ENCODE peak calls at places on chromosomes 1 and 21, in six cellular contexts. F is H1, C is IMR-90, G is mesenchymal stem cell, Q is mesendoderm, P is neuronal stem cell. M is an unnamed sample.
A peak's percentile ranks its signal among the peaks of the same experiment; 100 is the strongest.

GRCh38 chr1:30045304-30046090 is 677.9 kb downstream of the MATN1 start:
- DNase-seq in F (no peak), C (no peak), G (no peak), Q (no peak), P (no peak), M (no peak)

GRCh38 chr1:10615336-10615735 is 140.6 kb downstream of the PEX14 start:
- DNase-seq in F (no peak), C (no peak), G (no peak), Q (no peak), P (no peak), M (no peak)

GRCh38 chr1:171221665-171222591 is 26.4 kb upstream of the FMO1 start:
- DNase-seq in F (no peak), C (peak; percentile 22), G (peak; percentile 53), Q (peak; percentile 34), P (no peak), M (peak; percentile 15)

GRCh38 chr1:180103819-180104218 is 50.9 kb upstream of the QSOX1 start:
- DNase-seq in F (no peak), C (no peak), G (no peak), Q (no peak), P (no peak), M (no peak)

GRCh38 chr1:11238311-11238710 is 24.0 kb downstream of the MTOR start:
- DNase-seq in F (no peak), C (no peak), G (no peak), Q (no peak), P (no peak), M (no peak)

GRCh38 chr1:211638723-211639122 is 36.7 kb downstream of the NEK2 start:
- DNase-seq in F (no peak), C (no peak), G (no peak), Q (no peak), P (no peak), M (no peak)

GRCh38 chr1:90710579-90711536 is 6.2 kb downstream of the BARHL2 start:
- DNase-seq in F (no peak), C (no peak), G (no peak), Q (peak; percentile 71), P (no peak), M (no peak)

GRCh38 chr1:235650341-235651169 is 971 bp upstream of the GNG4 start:
- DNase-seq in F (no peak), C (no peak), G (no peak), Q (peak; percentile 60), P (peak; percentile 53), M (peak; percentile 47)

GRCh38 chr1:178282949-178283367 is 189.1 kb downstream of the RASAL2 start:
- DNase-seq in F (no peak), C (peak; percentile 86), G (peak; percentile 80), Q (peak; percentile 72), P (no peak), M (no peak)

GRCh38 chr1:175818929-175819328 is 75.5 kb upstream of the TNR start:
- DNase-seq in F (no peak), C (no peak), G (no peak), Q (no peak), P (no peak), M (no peak)

GRCh38 chr1:243539636-243540035 is 283.8 kb downstream of the SDCCAG8 start:
- DNase-seq in F (no peak), C (peak; percentile 33), G (no peak), Q (no peak), P (no peak), M (no peak)

GRCh38 chr1:2392071-2392442 is 416 bp downstream of the RER1 start:
- DNase-seq in F (no peak), C (no peak), G (no peak), Q (no peak), P (no peak), M (no peak)

GRCh38 chr21:21385404-21385803 is 387.2 kb downstream of the NCAM2 start:
- DNase-seq in F (no peak), C (no peak), G (no peak), Q (no peak), P (no peak), M (no peak)

GRCh38 chr1:38783659-38784229 is 75.8 kb downstream of the RRAGC start:
- DNase-seq in F (no peak), C (no peak), G (no peak), Q (no peak), P (no peak), M (peak; percentile 7)

GRCh38 chr1:165824269-165824643 is 3.2 kb upstream of the UCK2 start:
- DNase-seq in F (no peak), C (no peak), G (no peak), Q (no peak), P (no peak), M (no peak)

GRCh38 chr1:46131727-46132528 is 501 bp downstream of the PIK3R3 start:
- DNase-seq in F (no peak), C (peak; percentile 45), G (peak; percentile 60), Q (peak; percentile 29), P (no peak), M (peak; percentile 34)

GRCh38 chr1:230986976-230987375 is 8.1 kb downstream of the ARV1 start:
- DNase-seq in F (no peak), C (peak; percentile 78), G (peak; percentile 78), Q (no peak), P (no peak), M (peak; percentile 54)

GRCh38 chr1:200317236-200317635 is 92.6 kb downstream of the ZNF281 start:
- DNase-seq in F (no peak), C (peak; percentile 90), G (peak; percentile 54), Q (no peak), P (no peak), M (peak; percentile 13)

GRCh38 chr1:27831568-27832410 is 1.2 kb downstream of the PPP1R8 start:
- DNase-seq in F (no peak), C (peak; percentile 5), G (peak; percentile 19), Q (no peak), P (no peak), M (no peak)

GRCh38 chr1:43783671-43784205 is 76.4 kb downstream of the ST3GAL3 start:
- DNase-seq in F (no peak), C (peak; percentile 51), G (peak; percentile 49), Q (peak; percentile 54), P (no peak), M (peak; percentile 12)

GRCh38 chr1:223036479-223036845 is 106.6 kb downstream of the TLR5 start:
- DNase-seq in F (no peak), C (no peak), G (no peak), Q (no peak), P (no peak), M (no peak)

GRCh38 chr1:8763888-8764287 is 53.6 kb downstream of the RERE start:
- DNase-seq in F (no peak), C (peak; percentile 9), G (peak; percentile 54), Q (peak; percentile 83), P (no peak), M (peak; percentile 20)

GRCh38 chr1:67716800-67717199 is 31.8 kb downstream of the GADD45A start:
- DNase-seq in F (no peak), C (peak; percentile 20), G (no peak), Q (no peak), P (no peak), M (no peak)

GRCh38 chr1:114152211-114153050 is 1.2 kb downstream of the SYT6 start:
- DNase-seq in F (no peak), C (peak; percentile 24), G (peak; percentile 29), Q (peak; percentile 43), P (no peak), M (peak; percentile 39)

GRCh38 chr1:204523605-204524215 is 7.5 kb downstream of the MDM4 start:
- DNase-seq in F (no peak), C (no peak), G (no peak), Q (peak; percentile 48), P (no peak), M (peak; percentile 49)

GRCh38 chr1:22889213-22889827 is 83.3 kb downstream of the LACTBL1 start:
- DNase-seq in F (no peak), C (peak; percentile 51), G (peak; percentile 54), Q (peak; percentile 25), P (no peak), M (peak; percentile 47)

GRCh38 chr1:57898531-57898930 is 474.7 kb upstream of the DAB1 start:
- DNase-seq in F (no peak), C (no peak), G (no peak), Q (no peak), P (no peak), M (no peak)

GRCh38 chr21:9837946-9838801 is 683.2 kb upstream of the TPTE start:
- DNase-seq in F (no peak), C (no peak), G (no peak), Q (no peak), P (no peak), M (no peak)
- H3K4me3 ChIP-seq in F (no peak overlapping the region), C (no peak overlapping the region), G (no peak overlapping the region), Q (no peak overlapping the region), P (peak overlapping the region; percentile 1), M (peak overlapping the region; percentile 37)

DNA sequence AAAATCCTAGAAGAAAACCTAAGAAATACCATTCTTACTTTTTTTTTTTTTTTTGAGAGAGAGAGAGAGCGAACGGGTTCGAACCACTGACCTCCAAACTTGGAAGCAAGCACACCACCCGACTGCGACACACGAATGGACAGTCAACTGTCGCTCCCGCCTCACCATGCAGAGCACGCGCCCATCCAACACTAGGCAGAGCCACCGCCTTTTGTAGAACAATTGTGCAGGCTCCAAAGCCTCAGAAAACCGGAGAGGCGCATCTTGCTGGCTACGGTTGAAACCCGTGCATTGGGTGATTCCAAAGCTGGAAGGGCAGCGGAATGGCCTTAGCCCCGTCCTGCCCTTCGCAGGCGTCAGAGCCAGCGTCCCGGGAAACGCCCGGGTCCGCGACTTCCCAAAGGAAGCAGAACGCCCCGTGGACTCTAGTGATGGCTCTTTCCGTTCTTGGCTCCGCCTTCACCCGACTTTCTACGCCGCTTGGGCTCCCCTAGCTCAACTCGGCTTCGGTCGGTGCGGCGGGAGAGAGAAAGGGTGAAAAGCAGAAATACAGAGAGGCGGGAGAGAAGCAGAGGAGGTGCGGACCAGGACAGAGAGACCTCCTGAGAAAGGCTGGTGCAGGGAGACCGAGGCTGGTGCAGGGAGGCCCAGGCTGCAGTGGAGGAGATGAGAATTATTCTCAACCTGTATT is 99.8 kb downstream of the PRKAB2 start:
- DNase-seq in F (no peak), C (no peak), G (no peak), Q (peak; percentile 51), P (no peak), M (peak; percentile 30)
- H3K18ac ChIP-seq in F (peak overlapping the region; percentile 38), C (no peak overlapping the region), G (no peak overlapping the region), Q (no peak overlapping the region), P (no peak overlapping the region), M (no peak overlapping the region)

DNA sequence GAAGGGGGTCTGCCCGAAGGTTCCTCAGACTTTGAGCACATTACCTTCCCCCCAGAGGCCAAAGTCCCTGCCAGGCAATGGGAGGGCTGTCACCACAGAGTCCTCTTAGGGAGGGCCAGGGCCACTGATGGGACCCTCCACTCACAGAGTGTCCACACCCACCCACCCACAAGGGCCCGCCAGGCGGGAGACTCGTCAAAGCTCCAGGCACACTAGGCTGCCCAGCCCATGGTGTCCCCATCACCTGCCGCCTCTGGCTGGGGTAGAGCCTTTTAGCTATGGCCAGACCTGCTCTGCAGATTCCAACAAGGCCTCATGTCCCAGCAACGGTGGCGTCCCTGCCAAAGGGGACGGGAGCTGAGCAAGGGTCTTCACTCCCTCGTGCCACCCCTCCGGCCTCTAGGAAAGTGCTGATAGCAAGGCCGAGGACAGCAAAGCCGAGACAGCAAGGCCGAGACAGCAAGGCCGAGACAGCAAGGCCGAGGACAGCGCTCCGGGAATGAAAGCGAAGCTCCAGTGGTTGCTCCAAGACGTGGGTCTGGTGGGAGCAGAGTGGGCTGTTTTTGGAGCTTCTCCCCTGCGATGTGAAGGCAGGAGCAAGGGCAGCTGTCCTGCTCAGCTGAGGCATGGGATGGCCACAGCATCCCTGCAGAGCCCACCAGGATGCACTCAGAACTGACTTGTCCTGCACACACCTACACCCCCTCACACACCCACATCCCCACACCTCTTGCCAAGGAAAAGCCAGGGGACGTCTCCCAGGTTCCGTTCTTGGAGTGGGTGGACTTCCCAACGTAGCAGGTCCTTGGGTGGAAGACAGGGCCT is 123.4 kb downstream of the CRYAA start:
- DNase-seq in F (no peak), C (no peak), G (no peak), Q (no peak), P (no peak), M (no peak)
- H3K4me3 ChIP-seq in F (no peak overlapping the region), C (no peak overlapping the region), G (no peak overlapping the region), Q (no peak overlapping the region), P (no peak overlapping the region), M (no peak overlapping the region)

GRCh38 chr1:224675589-224675988 is 59.5 kb downstream of the CNIH3 start:
- DNase-seq in F (no peak), C (no peak), G (no peak), Q (no peak), P (no peak), M (no peak)
- H3K18ac ChIP-seq in F (no peak overlapping the region), C (no peak overlapping the region), G (no peak overlapping the region), Q (no peak overlapping the region), P (no peak overlapping the region), M (no peak overlapping the region)